ENCODE peak calls at places on chromosomes 5 and 9, in nine cellular contexts. G is GM23248, U is PC-3, H is neural progenitor cell, Q is OCI-LY7, C is hepatocyte, D is GM23338, R is SK-N-SH, I is HCT116. M is an unnamed sample.

GRCh38 chr5:146365618-146366017 is 27.0 kb downstream of the POU4F3 start:
- DNase-seq in G (no peak), U (no peak), H (peak), Q (no peak), C (no peak), D (no peak), R (no peak), I (no peak), M (no peak)

GRCh38 chr5:145531038-145531734 is 304.0 kb downstream of the PRELID2 start:
- DNase-seq in G (peak), U (peak), H (no peak), Q (no peak), C (peak), D (no peak), R (no peak), I (peak), M (no peak)

GRCh38 chr5:161382702-161383101 is 163.8 kb downstream of the GABRB2 start:
- DNase-seq in G (no peak), U (no peak), H (no peak), Q (no peak), C (no peak), D (no peak), R (no peak), I (no peak), M (no peak)

GRCh38 chr5:59037453-59038168 is 454.7 kb downstream of the RAB3C start:
- DNase-seq in G (no peak), U (no peak), H (no peak), Q (no peak), C (no peak), D (no peak), R (no peak), I (no peak), M (no peak)

GRCh38 chr9:70563437-70564204 is 149.2 kb upstream of the KLF9 start:
- DNase-seq in G (peak), U (no peak), H (no peak), Q (no peak), C (no peak), D (no peak), R (no peak), I (no peak), M (peak)

GRCh38 chr9:68727588-68728129 is 22.6 kb downstream of the PIP5K1B start:
- DNase-seq in G (no peak), U (no peak), H (no peak), Q (no peak), C (no peak), D (no peak), R (no peak), I (no peak), M (no peak)

GRCh38 chr9:76036762-76037161 is 146.3 kb downstream of the PCSK5 start:
- DNase-seq in G (no peak), U (no peak), H (no peak), Q (no peak), C (no peak), D (no peak), R (no peak), I (no peak), M (no peak)

GRCh38 chr9:126489604-126490593 is 123.8 kb upstream of the LMX1B start:
- DNase-seq in G (no peak), U (no peak), H (peak), Q (no peak), C (no peak), D (no peak), R (no peak), I (no peak), M (no peak)

GRCh38 chr5:119271758-119272730 is 83.8 kb upstream of the TNFAIP8 start:
- DNase-seq in G (peak), U (peak), H (no peak), Q (no peak), C (no peak), D (no peak), R (no peak), I (no peak), M (no peak)
- H3K27ac ChIP-seq in G (no peak), U (peak), H (no peak), Q (peak), C (no peak), D (no peak), R (no peak), I (no peak), M (no peak)

GRCh38 chr5:151493599-151494136 is 46.3 kb downstream of the SLC36A1 start:
- DNase-seq in G (no peak), U (no peak), H (no peak), Q (no peak), C (no peak), D (no peak), R (no peak), I (no peak), M (no peak)

GRCh38 chr5:151495330-151495729 is 47.9 kb downstream of the SLC36A1 start:
- DNase-seq in G (no peak), U (no peak), H (no peak), Q (no peak), C (no peak), D (no peak), R (no peak), I (no peak), M (no peak)

GRCh38 chr5:151490617-151491016 is 43.2 kb downstream of the SLC36A1 start:
- DNase-seq in G (no peak), U (no peak), H (no peak), Q (no peak), C (no peak), D (no peak), R (no peak), I (no peak), M (no peak)

GRCh38 chr5:151491059-151491458 is 43.7 kb downstream of the SLC36A1 start:
- DNase-seq in G (no peak), U (no peak), H (no peak), Q (no peak), C (no peak), D (no peak), R (no peak), I (no peak), M (no peak)

GRCh38 chr5:151492729-151493128 is 45.3 kb downstream of the SLC36A1 start:
- DNase-seq in G (peak), U (peak), H (no peak), Q (no peak), C (no peak), D (no peak), R (no peak), I (peak), M (no peak)
- TF ChIP-seq EZH2phosphoT487 in G (no peak), U (no peak), H (no peak), Q (no peak), C (no peak), D (no peak), R (no peak), I (no peak), M (no peak)

GRCh38 chr5:9545301-9545958 is 445 bp downstream of the SEMA5A start:
- DNase-seq in G (peak), U (no peak), H (peak), Q (no peak), C (peak), D (peak), R (peak), I (no peak), M (peak)
- H3K27ac ChIP-seq in G (no peak), U (no peak), H (no peak), Q (no peak), C (peak), D (no peak), R (no peak), I (no peak), M (no peak)

GRCh38 chr5:141874262-141874964 is 3.8 kb downstream of the PCDH1 start:
- DNase-seq in G (no peak), U (no peak), H (peak), Q (no peak), C (peak), D (no peak), R (peak), I (no peak), M (no peak)
- TF ChIP-seq EZH2phosphoT487 in G (no peak), U (no peak), H (no peak), Q (no peak), C (no peak), D (no peak), R (no peak), I (no peak), M (no peak)

M was measured in MM.1S.